ENCODE peak calls at places on chromosomes 12 and 14, in ten cellular contexts. E is HS-5; C is cardiac fibroblast; G is left ventricle myocardium inferior; A is type B pancreatic cell; M is BE2C; J is activated T-cell treated with anti-CD3 and anti-CD28 coated beads, Interleukin-2, amount 50 U/mL, for 4 hours; P is AML-193; T is activated naive CD4-positive, alpha-beta T cell treated with Interleukin-2 at 50 U/mL for 16 hours; D is iris pigment epithelial cell. L is an unnamed sample.

GRCh38 chr14:22774011-22774706 is 7.7 kb downstream of the OXA1L start:
- DNase-seq in P (no peak), M (no peak), A (no peak), C (no peak), D (no peak), E (no peak), J (no peak), T (no peak), G (no peak), L (no peak)

GRCh38 chr14:101575581-101575980 is 14.3 kb downstream of the DIO3 start:
- DNase-seq in G (no peak), D (no peak), M (no peak), A (no peak), P (no peak), E (no peak), T (no peak), C (no peak), J (no peak), L (no peak)

GRCh38 chr12:66647034-66647691 is 31.7 kb downstream of the GRIP1 start:
- DNase-seq in D (peak), A (no peak), T (no peak), C (peak), G (no peak), M (no peak), J (no peak), P (no peak), E (peak), L (no peak)

GRCh38 chr14:51293149-51293925 is 53.3 kb downstream of the TMX1 start:
- DNase-seq in P (no peak), A (no peak), T (no peak), M (no peak), D (peak), G (peak), J (no peak), E (no peak), C (peak), L (no peak)

GRCh38 chr12:27906127-27906500 is 66.4 kb downstream of the PTHLH start:
- DNase-seq in J (no peak), P (no peak), G (no peak), E (no peak), C (no peak), A (no peak), M (no peak), T (no peak), D (peak), L (no peak)

GRCh38 chr12:3809357-3810015 is 56.6 kb upstream of the CRACR2A start:
- DNase-seq in T (no peak), E (no peak), M (no peak), G (no peak), J (no peak), P (no peak), C (no peak), A (no peak), D (peak), L (no peak)

GRCh38 chr14:42806909-42807315 is 1200.2 kb downstream of the LRFN5 start:
- DNase-seq in C (peak), J (no peak), T (no peak), G (no peak), P (no peak), E (no peak), A (no peak), D (peak), M (no peak), L (no peak)

GRCh38 chr12:5912437-5913334 is 32.4 kb downstream of the ANO2 start:
- DNase-seq in E (no peak), P (no peak), M (no peak), D (no peak), T (no peak), J (no peak), C (no peak), A (no peak), G (no peak), L (no peak)

GRCh38 chr12:61385771-61386170 is 874.4 kb upstream of the USP15 start:
- DNase-seq in J (no peak), D (peak), A (no peak), C (no peak), T (no peak), M (no peak), G (no peak), E (peak), P (no peak), L (no peak)

L was measured in GM12892.